ENCODE peak calls at places on chromosomes 16 and 17, in six cellular contexts. One of them, this sample, is unnamed.

GRCh38 chr17:17809527-17810373 is 27.0 kb downstream of the SREBF1 start:
- DNase-seq in IMR-90: no peak
- DNase-seq in A549: no peak
- DNase-seq in B cell: no peak
- DNase-seq in DND-41: no peak
- DNase-seq in nephron progenitor cell: peak
- DNase-seq in this sample: no peak

GRCh38 chr17:59829217-59830006 is 63.3 kb downstream of the TUBD1 start:
- DNase-seq in IMR-90: peak
- DNase-seq in A549: peak
- DNase-seq in B cell: peak
- DNase-seq in DND-41: peak
- DNase-seq in nephron progenitor cell: no peak
- DNase-seq in this sample: peak

GRCh38 chr16:59611556-59611955 is 877.4 kb upstream of the GOT2 start:
- DNase-seq in IMR-90: peak
- DNase-seq in A549: no peak
- DNase-seq in B cell: no peak
- DNase-seq in DND-41: no peak
- DNase-seq in nephron progenitor cell: no peak
- DNase-seq in this sample: no peak

GRCh38 chr16:25224731-25225319 is 8.1 kb downstream of the AQP8 start:
- DNase-seq in IMR-90: no peak
- DNase-seq in A549: no peak
- DNase-seq in B cell: no peak
- DNase-seq in DND-41: no peak
- DNase-seq in nephron progenitor cell: no peak
- DNase-seq in this sample: no peak

GRCh38 chr17:49547566-49547965 is 28.1 kb upstream of the NXPH3 start:
- DNase-seq in IMR-90: no peak
- DNase-seq in A549: no peak
- DNase-seq in B cell: no peak
- DNase-seq in DND-41: no peak
- DNase-seq in nephron progenitor cell: no peak
- DNase-seq in this sample: no peak

GRCh38 chr16:74842413-74842812 is 67.8 kb upstream of the FA2H start:
- DNase-seq in IMR-90: no peak
- DNase-seq in A549: no peak
- DNase-seq in B cell: no peak
- DNase-seq in DND-41: peak
- DNase-seq in nephron progenitor cell: no peak
- DNase-seq in this sample: no peak

GRCh38 chr17:31678431-31678830 is 180.6 kb downstream of the COPRS start:
- DNase-seq in IMR-90: peak
- DNase-seq in A549: no peak
- DNase-seq in B cell: no peak
- DNase-seq in DND-41: no peak
- DNase-seq in nephron progenitor cell: no peak
- DNase-seq in this sample: no peak

GRCh38 chr17:65660078-65660477 is 98.6 kb upstream of the AXIN2 start:
- DNase-seq in IMR-90: no peak
- DNase-seq in A549: no peak
- DNase-seq in B cell: no peak
- DNase-seq in DND-41: no peak
- DNase-seq in nephron progenitor cell: no peak
- DNase-seq in this sample: no peak

GRCh38 chr16:10922328-10923145 is 19.7 kb downstream of the DEXI start:
- DNase-seq in IMR-90: peak
- DNase-seq in A549: no peak
- DNase-seq in B cell: no peak
- DNase-seq in DND-41: no peak
- DNase-seq in nephron progenitor cell: no peak
- DNase-seq in this sample: no peak

GRCh38 chr17:63426041-63426916 is 19.8 kb downstream of the CYB561 start:
- DNase-seq in IMR-90: no peak
- DNase-seq in A549: no peak
- DNase-seq in B cell: no peak
- DNase-seq in DND-41: no peak
- DNase-seq in nephron progenitor cell: no peak
- DNase-seq in this sample: no peak

GRCh38 chr17:17545031-17545820 is 46.3 kb downstream of the PEMT start:
- DNase-seq in IMR-90: peak
- DNase-seq in A549: no peak
- DNase-seq in B cell: no peak
- DNase-seq in DND-41: no peak
- DNase-seq in nephron progenitor cell: no peak
- DNase-seq in this sample: no peak

GRCh38 chr17:18226284-18226945 is 980 bp downstream of the LLGL1 start:
- DNase-seq in IMR-90: peak
- DNase-seq in A549: no peak
- DNase-seq in B cell: no peak
- DNase-seq in DND-41: peak
- DNase-seq in nephron progenitor cell: peak
- DNase-seq in this sample: peak

GRCh38 chr17:71338396-71338795 is 782.4 kb upstream of the SOX9 start:
- DNase-seq in IMR-90: peak
- DNase-seq in A549: peak
- DNase-seq in B cell: no peak
- DNase-seq in DND-41: peak
- DNase-seq in nephron progenitor cell: no peak
- DNase-seq in this sample: no peak

GRCh38 chr17:67980456-67980855 is 15.8 kb downstream of the C17orf58 start:
- DNase-seq in IMR-90: no peak
- DNase-seq in A549: no peak
- DNase-seq in B cell: no peak
- DNase-seq in DND-41: no peak
- DNase-seq in nephron progenitor cell: no peak
- DNase-seq in this sample: no peak

GRCh38 chr16:86085795-86086194 is 186.8 kb downstream of the IRF8 start:
- DNase-seq in IMR-90: no peak
- DNase-seq in A549: no peak
- DNase-seq in B cell: no peak
- DNase-seq in DND-41: no peak
- DNase-seq in nephron progenitor cell: no peak
- DNase-seq in this sample: no peak

GRCh38 chr17:54307326-54307725 is 484.6 kb downstream of the KIF2B start:
- DNase-seq in IMR-90: no peak
- DNase-seq in A549: no peak
- DNase-seq in B cell: no peak
- DNase-seq in DND-41: no peak
- DNase-seq in nephron progenitor cell: no peak
- DNase-seq in this sample: no peak

GRCh38 chr16:17454331-17454730 is 16.4 kb downstream of the XYLT1 start:
- DNase-seq in IMR-90: no peak
- DNase-seq in A549: no peak
- DNase-seq in B cell: no peak
- DNase-seq in DND-41: no peak
- DNase-seq in nephron progenitor cell: no peak
- DNase-seq in this sample: no peak

GRCh38 chr16:84617068-84617630 is 729 bp downstream of the COTL1 start:
- DNase-seq in IMR-90: no peak
- DNase-seq in A549: no peak
- DNase-seq in B cell: no peak
- DNase-seq in DND-41: no peak
- DNase-seq in nephron progenitor cell: peak
- DNase-seq in this sample: peak

GRCh38 chr16:57859331-57859730 is 57.0 kb upstream of the KIFC3 start:
- DNase-seq in IMR-90: peak
- DNase-seq in A549: peak
- DNase-seq in B cell: no peak
- DNase-seq in DND-41: peak
- DNase-seq in nephron progenitor cell: no peak
- DNase-seq in this sample: peak

GRCh38 chr16:84052071-84052622 is 9.6 kb upstream of the SLC38A8 start:
- DNase-seq in IMR-90: no peak
- DNase-seq in A549: no peak
- DNase-seq in B cell: no peak
- DNase-seq in DND-41: no peak
- DNase-seq in nephron progenitor cell: no peak
- DNase-seq in this sample: no peak

GRCh38 chr17:6456914-6457687 is 12.8 kb downstream of the PIMREG start:
- DNase-seq in IMR-90: peak
- DNase-seq in A549: peak
- DNase-seq in B cell: no peak
- DNase-seq in DND-41: no peak
- DNase-seq in nephron progenitor cell: no peak
- DNase-seq in this sample: peak

GRCh38 chr17:2878751-2879254 is 82.6 kb downstream of the RAP1GAP2 start:
- DNase-seq in IMR-90: no peak
- DNase-seq in A549: no peak
- DNase-seq in B cell: no peak
- DNase-seq in DND-41: no peak
- DNase-seq in nephron progenitor cell: no peak
- DNase-seq in this sample: no peak

GRCh38 chr16:56281256-56281805 is 90.0 kb downstream of the GNAO1 start:
- DNase-seq in IMR-90: no peak
- DNase-seq in A549: peak
- DNase-seq in B cell: no peak
- DNase-seq in DND-41: no peak
- DNase-seq in nephron progenitor cell: no peak
- DNase-seq in this sample: peak

GRCh38 chr16:35909351-35909954 is 2450.0 kb downstream of the TP53TG3F start:
- DNase-seq in IMR-90: no peak
- DNase-seq in A549: no peak
- DNase-seq in B cell: no peak
- DNase-seq in DND-41: no peak
- DNase-seq in nephron progenitor cell: no peak
- DNase-seq in this sample: no peak

GRCh38 chr17:56798916-56799315 is 34.8 kb downstream of the C17orf67 start:
- DNase-seq in IMR-90: no peak
- DNase-seq in A549: no peak
- DNase-seq in B cell: no peak
- DNase-seq in DND-41: no peak
- DNase-seq in nephron progenitor cell: peak
- DNase-seq in this sample: no peak

GRCh38 chr17:65078441-65079160 is 22.1 kb upstream of the GNA13 start:
- DNase-seq in IMR-90: peak
- DNase-seq in A549: no peak
- DNase-seq in B cell: no peak
- DNase-seq in DND-41: no peak
- DNase-seq in nephron progenitor cell: no peak
- DNase-seq in this sample: no peak

DNA sequence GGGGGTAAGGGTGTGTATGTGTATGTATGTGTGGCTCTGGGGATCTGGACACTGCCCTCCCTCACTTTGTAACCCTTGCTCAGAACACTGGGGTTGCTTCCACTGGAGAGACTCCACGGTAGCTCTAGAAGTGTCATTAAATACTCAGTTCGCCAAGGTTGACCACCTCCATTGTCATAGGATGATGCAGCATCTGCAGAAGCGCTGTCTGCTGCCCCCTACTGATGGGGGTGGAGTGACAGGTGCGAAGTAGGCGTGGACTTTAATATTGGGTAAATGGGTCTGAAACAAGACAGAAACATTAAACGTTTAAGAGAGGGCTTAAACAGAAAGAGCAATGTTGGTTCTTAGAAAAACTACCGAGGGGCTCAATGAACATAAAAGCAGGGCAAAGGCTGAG is 35.5 kb upstream of the STAC2 start:
- DNase-seq in IMR-90: no peak
- DNase-seq in A549: no peak
- DNase-seq in B cell: peak
- DNase-seq in DND-41: peak
- DNase-seq in nephron progenitor cell: peak
- DNase-seq in this sample: peak
- TF ChIP-seq CTCF in IMR-90: no peak
- TF ChIP-seq CTCF in A549: peak
- TF ChIP-seq CTCF in B cell: peak
- TF ChIP-seq CTCF in DND-41: peak
- TF ChIP-seq CTCF in nephron progenitor cell: no peak
- TF ChIP-seq CTCF in this sample: peak

DNA sequence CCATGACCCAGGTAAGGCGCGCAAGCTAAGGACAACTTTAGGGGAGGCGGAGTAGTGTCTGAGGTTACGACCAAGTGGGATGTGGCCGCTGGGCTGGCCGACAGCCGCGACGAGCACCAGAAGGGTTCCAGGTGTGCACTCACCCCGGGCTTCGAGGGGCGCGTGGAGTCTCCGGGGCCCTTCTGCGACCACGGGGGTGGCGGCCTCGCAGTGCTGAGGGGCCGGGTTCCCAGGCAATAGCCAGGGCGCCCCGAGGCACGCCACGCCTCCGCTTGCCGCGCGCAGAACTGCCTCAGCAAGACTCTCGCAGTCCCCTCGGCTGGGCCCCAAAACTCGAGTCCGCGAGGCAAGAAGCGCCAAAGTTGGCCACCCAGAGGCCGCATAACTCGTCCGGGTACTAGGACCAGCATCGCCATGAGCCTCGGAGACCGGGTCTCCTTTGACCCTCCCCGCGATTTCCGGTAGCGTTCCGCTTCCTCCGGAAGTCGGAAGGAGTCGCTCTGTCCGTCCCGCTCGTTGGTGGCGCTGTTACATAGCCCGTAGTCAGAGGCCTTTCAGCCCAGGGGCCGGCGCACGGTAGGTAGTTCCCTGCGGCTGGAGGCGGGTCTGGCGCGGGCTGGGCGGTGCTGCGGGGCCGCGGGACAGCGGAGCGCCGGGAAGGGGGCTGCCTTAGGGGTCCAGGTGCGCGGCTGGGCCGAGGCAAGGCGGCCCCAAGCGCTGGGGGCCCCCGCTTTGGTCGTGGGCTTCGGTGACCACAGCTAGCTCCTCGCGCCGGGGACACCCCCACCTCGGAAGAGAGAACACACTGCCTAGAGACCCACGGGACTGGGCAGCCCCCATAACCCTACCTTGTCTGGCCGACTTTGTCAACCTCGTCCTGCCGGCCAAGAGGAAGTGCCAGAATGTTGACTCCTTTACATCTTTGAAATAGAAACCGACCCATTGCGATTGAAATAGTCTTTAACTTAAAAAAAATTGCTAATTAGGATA is at the start of the genes ADPRM and SCO1:
- DNase-seq in IMR-90: peak
- DNase-seq in A549: peak
- DNase-seq in B cell: peak
- DNase-seq in DND-41: peak
- DNase-seq in nephron progenitor cell: peak
- DNase-seq in this sample: peak
- TF ChIP-seq CTCF in IMR-90: peak
- TF ChIP-seq CTCF in A549: peak
- TF ChIP-seq CTCF in B cell: peak
- TF ChIP-seq CTCF in DND-41: peak
- TF ChIP-seq CTCF in nephron progenitor cell: no peak
- TF ChIP-seq CTCF in this sample: peak

GRCh38 chr16:81035975-81036750 is 521 bp downstream of the ATMIN start:
- DNase-seq in IMR-90: peak
- DNase-seq in A549: peak
- DNase-seq in B cell: no peak
- DNase-seq in DND-41: peak
- DNase-seq in nephron progenitor cell: peak
- DNase-seq in this sample: peak
- TF ChIP-seq CTCF in IMR-90: no peak
- TF ChIP-seq CTCF in A549: no peak
- TF ChIP-seq CTCF in B cell: no peak
- TF ChIP-seq CTCF in DND-41: no peak
- TF ChIP-seq CTCF in nephron progenitor cell: no peak
- TF ChIP-seq CTCF in this sample: no peak

DNA sequence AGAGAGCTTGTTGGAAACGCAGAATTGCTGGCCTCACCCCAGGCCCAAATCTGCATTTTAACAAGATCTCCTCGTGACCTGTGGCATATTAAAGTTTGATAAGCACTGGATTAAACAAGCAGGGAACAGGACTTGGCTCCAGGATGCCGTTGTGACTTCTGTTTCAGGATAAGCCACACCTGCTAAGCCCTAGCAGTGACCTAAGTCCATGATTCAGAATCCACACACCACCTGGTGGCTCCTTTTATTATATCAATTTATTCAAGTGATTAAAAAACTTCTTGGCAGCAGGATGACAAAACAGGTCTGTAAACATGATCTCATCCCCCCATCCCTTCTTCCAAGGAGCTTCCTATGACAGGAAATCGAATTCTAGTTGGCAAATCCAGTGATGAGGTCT is 9.1 kb downstream of the NAGPA start:
- DNase-seq in IMR-90: no peak
- DNase-seq in A549: peak
- DNase-seq in B cell: no peak
- DNase-seq in DND-41: no peak
- DNase-seq in nephron progenitor cell: no peak
- DNase-seq in this sample: no peak
- TF ChIP-seq CTCF in IMR-90: no peak
- TF ChIP-seq CTCF in A549: peak
- TF ChIP-seq CTCF in B cell: no peak
- TF ChIP-seq CTCF in DND-41: peak
- TF ChIP-seq CTCF in nephron progenitor cell: no peak
- TF ChIP-seq CTCF in this sample: peak

This sample was measured in activated CD8-positive, alpha-beta T cell treated with anti-CD3 and anti-CD28 coated beads for 36 hours.